ENCODE peak calls at places on chromosomes 7 and 10, in seven cellular contexts. T, Y, F, Q, C, R and S are unnamed samples.

GRCh38 chr10:63675171-63675570 is 154.0 kb downstream of the REEP3 start:
- DNase-seq in T (peak), Y (peak), F (no peak), C (no peak), Q (no peak), R (no peak), S (peak)

GRCh38 chr7:90412458-90413184 is 9.4 kb downstream of the CLDN12 start:
- DNase-seq in F (no peak), R (peak), C (peak), T (no peak), Q (peak), Y (no peak), S (peak)

GRCh38 chr10:93873427-93874115 is 20.2 kb upstream of the SLC35G1 start:
- DNase-seq in Y (peak), R (no peak), C (peak), Q (no peak), T (peak), F (no peak), S (peak)

GRCh38 chr7:155322530-155322929 is 24.9 kb downstream of the INSIG1 start:
- DNase-seq in F (no peak), Y (no peak), C (no peak), Q (no peak), T (no peak), R (no peak), S (peak)

GRCh38 chr10:86871563-86872183 is 85.7 kb downstream of the MMRN2 start:
- DNase-seq in Y (peak), Q (no peak), T (no peak), F (no peak), C (peak), R (peak), S (peak)

GRCh38 chr7:150417863-150418262 is 32.6 kb upstream of the GIMAP8 start:
- DNase-seq in Q (peak), T (no peak), R (no peak), C (no peak), Y (no peak), F (no peak), S (no peak)

GRCh38 chr7:134777908-134778580 is 1.4 kb upstream of the CALD1 start:
- DNase-seq in R (no peak), C (no peak), Q (no peak), F (no peak), Y (no peak), T (peak), S (no peak)

GRCh38 chr7:50679218-50680007 is 103.3 kb downstream of the GRB10 start:
- DNase-seq in F (no peak), Y (peak), C (peak), Q (no peak), R (no peak), T (peak), S (no peak)

GRCh38 chr10:72068126-72068765 is 20.1 kb downstream of the SPOCK2 start:
- DNase-seq in Y (no peak), T (no peak), Q (no peak), F (no peak), R (no peak), C (no peak), S (no peak)

GRCh38 chr7:121083790-121084251 is 95.3 kb downstream of the CPED1 start:
- DNase-seq in T (peak), Q (no peak), F (no peak), Y (peak), R (no peak), C (no peak), S (no peak)

GRCh38 chr7:131328387-131329175 is 905 bp downstream of the MKLN1 start:
- DNase-seq in Q (no peak), R (no peak), Y (peak), C (peak), F (no peak), T (peak), S (peak)

GRCh38 chr7:44559485-44559884 is 14.2 kb downstream of the DDX56 start:
- DNase-seq in R (no peak), C (no peak), Y (no peak), F (no peak), T (no peak), Q (no peak), S (no peak)

GRCh38 chr10:92074126-92074887 is 150.7 kb downstream of the BTAF1 start:
- DNase-seq in R (no peak), Q (no peak), C (no peak), Y (peak), F (no peak), T (peak), S (no peak)

DNA sequence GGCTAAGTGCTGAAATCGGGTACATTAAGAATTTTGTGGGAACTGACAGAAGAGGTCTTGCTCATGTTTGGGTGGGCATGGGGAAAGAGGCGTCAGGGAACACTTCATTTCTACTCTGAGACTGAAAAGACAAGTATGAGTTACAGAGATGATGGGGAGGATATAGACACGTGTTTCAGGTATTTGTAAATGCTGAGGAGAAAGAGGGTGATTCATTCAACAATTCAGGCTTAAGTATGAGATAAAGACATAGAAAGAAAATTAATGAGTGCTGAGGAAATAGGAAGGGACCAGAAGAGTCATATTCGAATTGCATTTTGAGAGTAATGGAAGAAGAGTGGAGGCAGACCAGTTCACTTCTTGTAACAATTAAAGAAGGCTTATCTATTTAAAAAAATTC is 143.6 kb downstream of the HBP1 start:
- DNase-seq in R (no peak), F (no peak), Y (peak), T (no peak), C (no peak), Q (no peak), S (no peak)
- H2AK5ac ChIP-seq in R (no peak), F (no peak), Y (no peak), T (no peak), C (no peak), Q (no peak), S (no peak)

DNA sequence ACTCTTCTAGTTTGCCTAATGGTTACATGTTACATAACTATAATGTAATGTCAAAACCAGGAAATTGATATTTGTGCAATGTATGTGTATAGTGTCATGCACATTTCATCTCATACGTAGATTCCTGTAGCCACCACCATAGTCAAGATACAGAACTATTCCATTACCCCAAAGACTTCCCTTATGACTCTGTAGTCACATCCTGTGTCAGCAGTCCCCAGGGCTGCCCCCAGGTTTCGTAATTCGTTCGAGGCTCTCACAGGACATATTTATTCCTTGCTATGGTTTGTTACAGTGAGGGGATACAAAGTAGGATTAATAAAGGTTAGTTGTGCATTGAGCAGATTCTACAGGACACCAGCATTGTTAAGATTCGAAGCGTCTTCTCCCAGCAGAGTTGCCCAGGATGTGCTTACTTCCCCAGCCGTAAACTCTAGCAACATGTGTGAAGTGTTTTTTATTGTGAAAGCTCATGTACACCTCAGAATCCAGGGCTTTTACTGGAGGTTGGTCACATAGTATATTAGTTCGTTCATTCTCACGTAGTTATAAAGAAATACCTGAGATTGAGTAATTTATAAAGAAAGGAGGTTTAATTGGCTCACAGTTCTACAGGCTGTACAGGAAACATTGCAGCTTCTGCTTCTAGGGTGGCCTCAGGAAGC is 18.6 kb downstream of the RABGEF1 start:
- DNase-seq in C (no peak), Q (no peak), T (peak), Y (no peak), F (no peak), R (no peak), S (peak)
- H2BK5ac ChIP-seq in C (no peak), Q (no peak), T (no peak), Y (no peak), F (no peak), R (no peak), S (no peak)

GRCh38 chr10:9709849-9710248 is 1307.8 kb upstream of the CELF2 start:
- DNase-seq in Q (no peak), F (no peak), Y (peak), T (no peak), R (no peak), C (no peak), S (no peak)

GRCh38 chr10:9707205-9707604 is 1310.5 kb upstream of the CELF2 start:
- DNase-seq in F (no peak), C (no peak), T (no peak), Q (no peak), R (no peak), Y (no peak), S (no peak)

GRCh38 chr10:9712393-9712792 is 1305.3 kb upstream of the CELF2 start:
- DNase-seq in T (no peak), Q (no peak), Y (no peak), R (no peak), C (no peak), F (no peak), S (no peak)
- H2AK5ac ChIP-seq in T (no peak), Q (no peak), Y (no peak), R (no peak), C (no peak), F (no peak), S (no peak)

DNA sequence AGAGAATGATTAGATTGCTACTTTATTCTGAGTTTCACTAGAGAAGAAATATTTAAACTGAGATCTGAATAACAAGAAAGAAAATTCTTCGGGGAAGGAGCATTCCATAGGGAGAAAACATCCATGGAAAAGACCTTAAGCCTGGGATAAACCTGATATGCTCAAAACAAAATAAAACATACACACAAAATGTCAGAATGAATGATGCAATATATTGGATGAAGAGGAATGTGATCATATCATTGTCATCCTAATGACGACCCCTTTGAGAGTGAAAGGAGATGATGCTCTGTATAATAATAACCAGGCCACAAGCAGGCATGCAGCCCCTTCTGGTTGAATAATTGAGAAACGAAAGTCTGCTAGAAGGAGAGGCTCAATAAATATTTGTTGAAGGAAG is 882.4 kb downstream of the NRG3 start:
- DNase-seq in F (no peak), R (no peak), T (no peak), Y (no peak), C (no peak), Q (no peak), S (no peak)
- H2BK5ac ChIP-seq in F (no peak), R (no peak), T (no peak), Y (no peak), C (no peak), Q (no peak), S (no peak)

DNA sequence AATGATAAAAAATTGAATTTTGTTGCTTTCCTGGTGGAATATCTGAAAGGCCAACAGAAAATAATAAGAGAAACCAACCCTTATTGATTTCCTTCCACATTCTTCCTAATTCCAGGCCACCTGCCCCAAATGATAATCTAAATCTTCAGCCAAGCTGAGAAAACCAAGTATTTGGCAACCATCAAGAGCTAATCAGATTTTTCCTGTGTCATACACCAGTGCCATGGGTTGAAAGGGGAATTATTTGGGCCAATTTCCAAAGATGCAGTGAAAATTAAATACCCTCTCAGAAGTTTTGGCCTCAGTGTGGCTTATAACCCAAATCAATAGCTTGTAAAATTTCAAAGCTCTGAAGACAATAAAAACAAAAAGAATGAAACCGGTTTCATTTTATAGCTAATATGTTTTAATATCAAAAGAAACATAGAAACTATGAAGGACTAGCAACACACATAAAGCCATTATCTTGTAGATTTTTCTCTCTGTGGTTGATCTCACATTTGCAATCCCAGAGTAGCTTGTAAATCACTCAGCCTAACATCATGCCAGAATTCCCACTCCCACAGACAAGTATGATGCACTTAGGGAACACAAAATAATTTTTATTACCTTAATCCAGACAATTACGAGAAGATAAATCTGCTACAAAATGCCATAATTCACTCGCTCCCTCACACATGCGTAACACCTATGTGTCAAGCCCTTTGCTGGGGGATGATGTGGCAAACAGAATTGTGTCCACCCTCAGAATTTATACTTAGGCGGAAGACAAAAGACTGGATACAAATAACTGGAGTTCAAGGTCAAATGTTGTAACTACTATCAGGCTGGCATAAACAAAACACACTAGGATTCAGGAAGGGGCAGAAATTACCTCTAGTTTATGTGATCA is 70.1 kb downstream of the DOCK4 start:
- DNase-seq in Q (no peak), Y (no peak), C (no peak), F (no peak), T (no peak), R (no peak), S (no peak)
- H2AK5ac ChIP-seq in Q (no peak), Y (no peak), C (no peak), F (no peak), T (no peak), R (no peak), S (no peak)

GRCh38 chr7:76198202-76198601 is 3.5 kb upstream of the SRRM3 start:
- DNase-seq in T (no peak), Y (no peak), F (no peak), Q (no peak), C (no peak), R (peak), S (no peak)
- H2BK5ac ChIP-seq in T (no peak), Y (no peak), F (no peak), Q (no peak), C (no peak), R (no peak), S (no peak)